ENCODE peak calls at places on chromosomes 1 and 21, in seven cellular contexts. One of them, this sample, is unnamed.
A peak's percentile ranks its signal among the peaks of the same experiment; 100 is the strongest.

GRCh38 chr1:232486006-232486405 is 143.9 kb downstream of the SIPA1L2 start:
- DNase-seq in naive thymus-derived CD8-positive, alpha-beta T cell: no peak
- DNase-seq in Calu3: no peak
- DNase-seq in small intestine: no peak
- DNase-seq in iPS-NIHi11: no peak
- DNase-seq in AG08396: no peak
- DNase-seq in stimulated activated CD4-positive, alpha-beta T cell treated with anti-CD3 and anti-CD28 coated beads, Interleukin-2, amount 100 ng/mL, for 48 hours: no peak
- DNase-seq in this sample: no peak

GRCh38 chr1:204295666-204296065 is 64.1 kb downstream of the PLEKHA6 start:
- DNase-seq in iPS-NIHi11: no peak
- DNase-seq in AG08396: peak; percentile 32
- DNase-seq in Calu3: no peak
- DNase-seq in stimulated activated CD4-positive, alpha-beta T cell treated with anti-CD3 and anti-CD28 coated beads, Interleukin-2, amount 100 ng/mL, for 48 hours: no peak
- DNase-seq in naive thymus-derived CD8-positive, alpha-beta T cell: no peak
- DNase-seq in small intestine: peak; percentile 62
- DNase-seq in this sample: no peak

GRCh38 chr1:221634010-221634409 is 107.9 kb downstream of the DUSP10 start:
- DNase-seq in stimulated activated CD4-positive, alpha-beta T cell treated with anti-CD3 and anti-CD28 coated beads, Interleukin-2, amount 100 ng/mL, for 48 hours: no peak
- DNase-seq in iPS-NIHi11: no peak
- DNase-seq in Calu3: no peak
- DNase-seq in small intestine: no peak
- DNase-seq in AG08396: no peak
- DNase-seq in naive thymus-derived CD8-positive, alpha-beta T cell: no peak
- DNase-seq in this sample: no peak

GRCh38 chr1:29682918-29683314 is 446.6 kb downstream of the PTPRU start:
- DNase-seq in small intestine: no peak
- DNase-seq in iPS-NIHi11: no peak
- DNase-seq in stimulated activated CD4-positive, alpha-beta T cell treated with anti-CD3 and anti-CD28 coated beads, Interleukin-2, amount 100 ng/mL, for 48 hours: no peak
- DNase-seq in naive thymus-derived CD8-positive, alpha-beta T cell: no peak
- DNase-seq in AG08396: no peak
- DNase-seq in Calu3: no peak
- DNase-seq in this sample: no peak

GRCh38 chr1:215380566-215380965 is 186.5 kb upstream of the KCTD3 start:
- DNase-seq in small intestine: no peak
- DNase-seq in iPS-NIHi11: no peak
- DNase-seq in AG08396: no peak
- DNase-seq in naive thymus-derived CD8-positive, alpha-beta T cell: no peak
- DNase-seq in stimulated activated CD4-positive, alpha-beta T cell treated with anti-CD3 and anti-CD28 coated beads, Interleukin-2, amount 100 ng/mL, for 48 hours: no peak
- DNase-seq in Calu3: no peak
- DNase-seq in this sample: no peak

GRCh38 chr1:167221126-167221803 is 579 bp downstream of the POU2F1 start:
- DNase-seq in small intestine: no peak
- DNase-seq in AG08396: peak; percentile 14
- DNase-seq in iPS-NIHi11: peak; percentile 46
- DNase-seq in naive thymus-derived CD8-positive, alpha-beta T cell: peak; percentile 68
- DNase-seq in Calu3: peak; percentile 50
- DNase-seq in stimulated activated CD4-positive, alpha-beta T cell treated with anti-CD3 and anti-CD28 coated beads, Interleukin-2, amount 100 ng/mL, for 48 hours: no peak
- DNase-seq in this sample: peak; percentile 56

GRCh38 chr1:107692580-107693345 is 272.2 kb downstream of the VAV3 start:
- DNase-seq in naive thymus-derived CD8-positive, alpha-beta T cell: no peak
- DNase-seq in Calu3: no peak
- DNase-seq in stimulated activated CD4-positive, alpha-beta T cell treated with anti-CD3 and anti-CD28 coated beads, Interleukin-2, amount 100 ng/mL, for 48 hours: no peak
- DNase-seq in iPS-NIHi11: no peak
- DNase-seq in AG08396: no peak
- DNase-seq in small intestine: no peak
- DNase-seq in this sample: no peak

GRCh38 chr1:161706483-161707347 is at the start of gene FCRLA:
- DNase-seq in naive thymus-derived CD8-positive, alpha-beta T cell: no peak
- DNase-seq in iPS-NIHi11: no peak
- DNase-seq in Calu3: no peak
- DNase-seq in small intestine: no peak
- DNase-seq in AG08396: peak; percentile 54
- DNase-seq in stimulated activated CD4-positive, alpha-beta T cell treated with anti-CD3 and anti-CD28 coated beads, Interleukin-2, amount 100 ng/mL, for 48 hours: no peak
- DNase-seq in this sample: no peak

GRCh38 chr1:36329817-36330216 is 6.4 kb upstream of the EVA1B start:
- DNase-seq in small intestine: no peak
- DNase-seq in iPS-NIHi11: no peak
- DNase-seq in AG08396: no peak
- DNase-seq in Calu3: no peak
- DNase-seq in naive thymus-derived CD8-positive, alpha-beta T cell: no peak
- DNase-seq in stimulated activated CD4-positive, alpha-beta T cell treated with anti-CD3 and anti-CD28 coated beads, Interleukin-2, amount 100 ng/mL, for 48 hours: no peak
- DNase-seq in this sample: no peak

GRCh38 chr1:2917284-2917683 is 104.0 kb upstream of the ACTRT2 start:
- DNase-seq in naive thymus-derived CD8-positive, alpha-beta T cell: no peak
- DNase-seq in small intestine: no peak
- DNase-seq in stimulated activated CD4-positive, alpha-beta T cell treated with anti-CD3 and anti-CD28 coated beads, Interleukin-2, amount 100 ng/mL, for 48 hours: no peak
- DNase-seq in Calu3: no peak
- DNase-seq in AG08396: no peak
- DNase-seq in iPS-NIHi11: no peak
- DNase-seq in this sample: no peak

GRCh38 chr21:16775056-16775455 is 737.8 kb upstream of the CXADR start:
- DNase-seq in Calu3: no peak
- DNase-seq in stimulated activated CD4-positive, alpha-beta T cell treated with anti-CD3 and anti-CD28 coated beads, Interleukin-2, amount 100 ng/mL, for 48 hours: no peak
- DNase-seq in AG08396: no peak
- DNase-seq in naive thymus-derived CD8-positive, alpha-beta T cell: no peak
- DNase-seq in small intestine: no peak
- DNase-seq in iPS-NIHi11: no peak
- DNase-seq in this sample: no peak

GRCh38 chr21:34307991-34308532 is 55.7 kb upstream of the KCNE2 start:
- DNase-seq in AG08396: no peak
- DNase-seq in small intestine: no peak
- DNase-seq in iPS-NIHi11: no peak
- DNase-seq in stimulated activated CD4-positive, alpha-beta T cell treated with anti-CD3 and anti-CD28 coated beads, Interleukin-2, amount 100 ng/mL, for 48 hours: no peak
- DNase-seq in naive thymus-derived CD8-positive, alpha-beta T cell: no peak
- DNase-seq in Calu3: no peak
- DNase-seq in this sample: no peak

GRCh38 chr1:234607091-234608025 is 2.6 kb downstream of the IRF2BP2 start:
- DNase-seq in iPS-NIHi11: no peak
- DNase-seq in stimulated activated CD4-positive, alpha-beta T cell treated with anti-CD3 and anti-CD28 coated beads, Interleukin-2, amount 100 ng/mL, for 48 hours: no peak
- DNase-seq in naive thymus-derived CD8-positive, alpha-beta T cell: no peak
- DNase-seq in small intestine: peak; percentile 56
- DNase-seq in Calu3: peak; percentile 51
- DNase-seq in AG08396: no peak
- DNase-seq in this sample: peak; percentile 35

GRCh38 chr1:22317231-22317919 is 134.3 kb upstream of the ZBTB40 start:
- DNase-seq in naive thymus-derived CD8-positive, alpha-beta T cell: no peak
- DNase-seq in iPS-NIHi11: peak; percentile 87
- DNase-seq in Calu3: peak; percentile 49
- DNase-seq in AG08396: peak; percentile 31
- DNase-seq in small intestine: peak; percentile 12
- DNase-seq in stimulated activated CD4-positive, alpha-beta T cell treated with anti-CD3 and anti-CD28 coated beads, Interleukin-2, amount 100 ng/mL, for 48 hours: no peak
- DNase-seq in this sample: no peak

GRCh38 chr1:217921126-217921900 is 290.2 kb downstream of the SPATA17 start:
- DNase-seq in iPS-NIHi11: no peak
- DNase-seq in Calu3: no peak
- DNase-seq in naive thymus-derived CD8-positive, alpha-beta T cell: no peak
- DNase-seq in small intestine: no peak
- DNase-seq in AG08396: no peak
- DNase-seq in stimulated activated CD4-positive, alpha-beta T cell treated with anti-CD3 and anti-CD28 coated beads, Interleukin-2, amount 100 ng/mL, for 48 hours: no peak
- DNase-seq in this sample: no peak

GRCh38 chr1:94927405-94928175 is 680 bp upstream of the CNN3 start:
- DNase-seq in stimulated activated CD4-positive, alpha-beta T cell treated with anti-CD3 and anti-CD28 coated beads, Interleukin-2, amount 100 ng/mL, for 48 hours: no peak
- DNase-seq in small intestine: peak; percentile 74
- DNase-seq in iPS-NIHi11: no peak
- DNase-seq in AG08396: peak; percentile 38
- DNase-seq in Calu3: no peak
- DNase-seq in naive thymus-derived CD8-positive, alpha-beta T cell: no peak
- DNase-seq in this sample: no peak

GRCh38 chr1:44447051-44447806 is 42.2 kb downstream of the RNF220 start:
- DNase-seq in stimulated activated CD4-positive, alpha-beta T cell treated with anti-CD3 and anti-CD28 coated beads, Interleukin-2, amount 100 ng/mL, for 48 hours: no peak
- DNase-seq in iPS-NIHi11: no peak
- DNase-seq in naive thymus-derived CD8-positive, alpha-beta T cell: no peak
- DNase-seq in Calu3: no peak
- DNase-seq in AG08396: no peak
- DNase-seq in small intestine: no peak
- DNase-seq in this sample: no peak

GRCh38 chr21:41142051-41142795 is 25.7 kb upstream of the BACE2 start:
- DNase-seq in iPS-NIHi11: peak; percentile 69
- DNase-seq in stimulated activated CD4-positive, alpha-beta T cell treated with anti-CD3 and anti-CD28 coated beads, Interleukin-2, amount 100 ng/mL, for 48 hours: no peak
- DNase-seq in small intestine: no peak
- DNase-seq in naive thymus-derived CD8-positive, alpha-beta T cell: no peak
- DNase-seq in AG08396: peak; percentile 46
- DNase-seq in Calu3: no peak
- DNase-seq in this sample: no peak

GRCh38 chr1:228379165-228379460 is 27.5 kb downstream of the TRIM11 start:
- DNase-seq in stimulated activated CD4-positive, alpha-beta T cell treated with anti-CD3 and anti-CD28 coated beads, Interleukin-2, amount 100 ng/mL, for 48 hours: no peak
- DNase-seq in naive thymus-derived CD8-positive, alpha-beta T cell: no peak
- DNase-seq in small intestine: no peak
- DNase-seq in iPS-NIHi11: peak; percentile 43
- DNase-seq in AG08396: no peak
- DNase-seq in Calu3: no peak
- DNase-seq in this sample: no peak

GRCh38 chr1:150268706-150269403 is at the start of gene APH1A:
- DNase-seq in iPS-NIHi11: peak; percentile 98
- DNase-seq in naive thymus-derived CD8-positive, alpha-beta T cell: peak; percentile 97
- DNase-seq in stimulated activated CD4-positive, alpha-beta T cell treated with anti-CD3 and anti-CD28 coated beads, Interleukin-2, amount 100 ng/mL, for 48 hours: peak; percentile 91
- DNase-seq in small intestine: peak; percentile 98
- DNase-seq in AG08396: peak; percentile 97
- DNase-seq in Calu3: peak; percentile 97
- DNase-seq in this sample: peak; percentile 91

GRCh38 chr1:235407419-235407818 is 40.2 kb downstream of the TBCE start:
- DNase-seq in naive thymus-derived CD8-positive, alpha-beta T cell: no peak
- DNase-seq in Calu3: no peak
- DNase-seq in AG08396: no peak
- DNase-seq in stimulated activated CD4-positive, alpha-beta T cell treated with anti-CD3 and anti-CD28 coated beads, Interleukin-2, amount 100 ng/mL, for 48 hours: no peak
- DNase-seq in iPS-NIHi11: no peak
- DNase-seq in small intestine: no peak
- DNase-seq in this sample: no peak

GRCh38 chr21:42903817-42904216 is 10.7 kb downstream of the NDUFV3 start:
- DNase-seq in naive thymus-derived CD8-positive, alpha-beta T cell: no peak
- DNase-seq in iPS-NIHi11: no peak
- DNase-seq in small intestine: no peak
- DNase-seq in AG08396: no peak
- DNase-seq in stimulated activated CD4-positive, alpha-beta T cell treated with anti-CD3 and anti-CD28 coated beads, Interleukin-2, amount 100 ng/mL, for 48 hours: no peak
- DNase-seq in Calu3: no peak
- DNase-seq in this sample: no peak

GRCh38 chr1:155000475-155000724 is 2.2 kb upstream of the ZBTB7B start:
- DNase-seq in stimulated activated CD4-positive, alpha-beta T cell treated with anti-CD3 and anti-CD28 coated beads, Interleukin-2, amount 100 ng/mL, for 48 hours: no peak
- DNase-seq in AG08396: no peak
- DNase-seq in naive thymus-derived CD8-positive, alpha-beta T cell: no peak
- DNase-seq in Calu3: no peak
- DNase-seq in iPS-NIHi11: no peak
- DNase-seq in small intestine: no peak
- DNase-seq in this sample: no peak

GRCh38 chr1:167820684-167821355 is 93.1 kb downstream of the ADCY10 start:
- DNase-seq in Calu3: no peak
- DNase-seq in small intestine: no peak
- DNase-seq in iPS-NIHi11: no peak
- DNase-seq in AG08396: no peak
- DNase-seq in stimulated activated CD4-positive, alpha-beta T cell treated with anti-CD3 and anti-CD28 coated beads, Interleukin-2, amount 100 ng/mL, for 48 hours: no peak
- DNase-seq in naive thymus-derived CD8-positive, alpha-beta T cell: no peak
- DNase-seq in this sample: no peak

GRCh38 chr1:201365251-201365650 is 12.2 kb downstream of the TNNT2 start:
- DNase-seq in stimulated activated CD4-positive, alpha-beta T cell treated with anti-CD3 and anti-CD28 coated beads, Interleukin-2, amount 100 ng/mL, for 48 hours: no peak
- DNase-seq in small intestine: no peak
- DNase-seq in AG08396: no peak
- DNase-seq in naive thymus-derived CD8-positive, alpha-beta T cell: peak; percentile 45
- DNase-seq in iPS-NIHi11: no peak
- DNase-seq in Calu3: no peak
- DNase-seq in this sample: no peak

GRCh38 chr1:37246631-37247030 is 212.3 kb upstream of the GRIK3 start:
- DNase-seq in small intestine: no peak
- DNase-seq in naive thymus-derived CD8-positive, alpha-beta T cell: no peak
- DNase-seq in Calu3: no peak
- DNase-seq in stimulated activated CD4-positive, alpha-beta T cell treated with anti-CD3 and anti-CD28 coated beads, Interleukin-2, amount 100 ng/mL, for 48 hours: no peak
- DNase-seq in iPS-NIHi11: no peak
- DNase-seq in AG08396: no peak
- DNase-seq in this sample: no peak

GRCh38 chr1:185843971-185844370 is 109.8 kb downstream of the HMCN1 start:
- DNase-seq in Calu3: no peak
- DNase-seq in AG08396: no peak
- DNase-seq in small intestine: no peak
- DNase-seq in stimulated activated CD4-positive, alpha-beta T cell treated with anti-CD3 and anti-CD28 coated beads, Interleukin-2, amount 100 ng/mL, for 48 hours: no peak
- DNase-seq in iPS-NIHi11: no peak
- DNase-seq in naive thymus-derived CD8-positive, alpha-beta T cell: no peak
- DNase-seq in this sample: no peak

GRCh38 chr21:38843806-38844479 is 38.2 kb downstream of the ETS2 start:
- DNase-seq in stimulated activated CD4-positive, alpha-beta T cell treated with anti-CD3 and anti-CD28 coated beads, Interleukin-2, amount 100 ng/mL, for 48 hours: no peak
- DNase-seq in small intestine: no peak
- DNase-seq in Calu3: no peak
- DNase-seq in AG08396: no peak
- DNase-seq in naive thymus-derived CD8-positive, alpha-beta T cell: no peak
- DNase-seq in iPS-NIHi11: no peak
- DNase-seq in this sample: no peak

GRCh38 chr1:30877205-30877912 is 31.2 kb downstream of the SDC3 start:
- DNase-seq in Calu3: no peak
- DNase-seq in small intestine: no peak
- DNase-seq in AG08396: peak; percentile 83
- DNase-seq in naive thymus-derived CD8-positive, alpha-beta T cell: no peak
- DNase-seq in stimulated activated CD4-positive, alpha-beta T cell treated with anti-CD3 and anti-CD28 coated beads, Interleukin-2, amount 100 ng/mL, for 48 hours: no peak
- DNase-seq in iPS-NIHi11: no peak
- DNase-seq in this sample: no peak

GRCh38 chr1:13430495-13430894 is 20.2 kb downstream of the PRAMEF20 start:
- DNase-seq in small intestine: no peak
- DNase-seq in iPS-NIHi11: no peak
- DNase-seq in Calu3: no peak
- DNase-seq in naive thymus-derived CD8-positive, alpha-beta T cell: no peak
- DNase-seq in AG08396: no peak
- DNase-seq in stimulated activated CD4-positive, alpha-beta T cell treated with anti-CD3 and anti-CD28 coated beads, Interleukin-2, amount 100 ng/mL, for 48 hours: no peak
- DNase-seq in this sample: no peak

GRCh38 chr1:218785928-218786327 is 387.8 kb upstream of the LYPLAL1 start:
- DNase-seq in small intestine: no peak
- DNase-seq in iPS-NIHi11: no peak
- DNase-seq in naive thymus-derived CD8-positive, alpha-beta T cell: no peak
- DNase-seq in Calu3: no peak
- DNase-seq in stimulated activated CD4-positive, alpha-beta T cell treated with anti-CD3 and anti-CD28 coated beads, Interleukin-2, amount 100 ng/mL, for 48 hours: no peak
- DNase-seq in AG08396: peak; percentile 36
- DNase-seq in this sample: no peak

This sample was measured in CD4-positive, alpha-beta memory T cell.